ENCODE peak calls at places on chromosomes 3 and 15, in four cellular contexts. K, C, F and A are unnamed samples.
A peak's percentile ranks its signal among the peaks of the same experiment; 100 is the strongest.

GRCh38 chr3:108485146-108485545 is 25.2 kb downstream of the MYH15 start:
- DNase-seq in F (no peak), C (no peak), K (no peak), A (no peak)

GRCh38 chr3:64625381-64625780 is 62.4 kb downstream of the ADAMTS9 start:
- DNase-seq in K (no peak), C (no peak), F (no peak), A (no peak)

GRCh38 chr15:25905140-25905539 is 42.0 kb upstream of the ATP10A start:
- DNase-seq in F (peak; percentile 94), K (no peak), C (no peak), A (peak; percentile 96)

GRCh38 chr3:50627407-50628051 is 10.6 kb downstream of the MAPKAPK3 start:
- DNase-seq in C (no peak), F (peak; percentile 89), K (peak; percentile 38), A (peak; percentile 89)

GRCh38 chr15:59295742-59296090 is 77.0 kb downstream of the MYO1E start:
- DNase-seq in F (no peak), C (no peak), K (no peak), A (no peak)

GRCh38 chr3:48409291-48410201 is 20.3 kb downstream of the PLXNB1 start:
- DNase-seq in C (peak; percentile 13), K (no peak), F (no peak), A (no peak)

GRCh38 chr3:128217702-128218475 is 64.6 kb downstream of the EEFSEC start:
- DNase-seq in C (no peak), F (peak; percentile 12), K (no peak), A (peak; percentile 6)

GRCh38 chr3:15797600-15798303 is at the start of gene ANKRD28:
- DNase-seq in K (no peak), C (no peak), F (peak; percentile 89), A (peak; percentile 98)

GRCh38 chr3:33855884-33856546 is 57.6 kb downstream of the PDCD6IP start:
- DNase-seq in F (peak; percentile 72), K (no peak), C (no peak), A (peak; percentile 26)

GRCh38 chr3:134299185-134299887 is 48.7 kb upstream of the RYK start:
- DNase-seq in F (no peak), C (no peak), K (no peak), A (peak; percentile 55)

GRCh38 chr3:23019596-23020300 is 183.4 kb upstream of the UBE2E2 start:
- DNase-seq in K (no peak), C (no peak), F (no peak), A (no peak)

GRCh38 chr15:79086814-79087213 is 3.8 kb downstream of the RASGRF1 start:
- DNase-seq in C (no peak), F (no peak), K (peak; percentile 8), A (no peak)

GRCh38 chr15:51842265-51842664 is 12.8 kb downstream of the TMOD3 start:
- DNase-seq in C (no peak), F (no peak), K (no peak), A (no peak)

GRCh38 chr3:192700885-192701284 is 26.5 kb downstream of the FGF12 start:
- DNase-seq in K (no peak), C (no peak), F (no peak), A (no peak)

GRCh38 chr15:68412218-68412617 is 19.7 kb downstream of the ITGA11 start:
- DNase-seq in C (peak; percentile 15), K (no peak), F (no peak), A (no peak)

GRCh38 chr15:91694131-91694828 is 159.2 kb upstream of the SLCO3A1 start:
- DNase-seq in K (no peak), F (no peak), C (peak; percentile 57), A (peak; percentile 79)

GRCh38 chr3:107235923-107236315 is 141.3 kb upstream of the CCDC54 start:
- DNase-seq in C (peak; percentile 64), K (no peak), F (peak; percentile 86), A (peak; percentile 95)

GRCh38 chr3:70738310-70738681 is 425.9 kb upstream of the MDFIC2 start:
- DNase-seq in C (no peak), K (no peak), F (no peak), A (no peak)

GRCh38 chr15:88987590-88987950 is 74.4 kb upstream of the MFGE8 start:
- DNase-seq in C (no peak), F (no peak), K (no peak), A (no peak)

GRCh38 chr3:110612045-110612444 is 459.6 kb upstream of the NECTIN3 start:
- DNase-seq in K (no peak), F (no peak), C (no peak), A (no peak)

GRCh38 chr3:49539659-49540560 is 14.4 kb upstream of the BSN start:
- DNase-seq in F (peak; percentile 75), C (peak; percentile 94), K (peak; percentile 97), A (peak; percentile 91)

GRCh38 chr3:98325055-98325454 is 28.6 kb upstream of the OR5K4 start:
- DNase-seq in K (peak; percentile 65), C (no peak), F (peak; percentile 73), A (no peak)

GRCh38 chr3:55571913-55572312 is 84.8 kb upstream of the WNT5A start:
- DNase-seq in C (no peak), K (no peak), F (peak; percentile 8), A (no peak)

GRCh38 chr3:161069441-161070251 is 35.5 kb downstream of the B3GALNT1 start:
- DNase-seq in C (no peak), F (peak; percentile 91), K (no peak), A (peak; percentile 82)

GRCh38 chr15:39511000-39511914 is 69.6 kb upstream of the THBS1 start:
- DNase-seq in K (no peak), C (peak; percentile 54), F (peak; percentile 79), A (peak; percentile 93)

GRCh38 chr15:93894438-93894837 is 336.9 kb upstream of the MCTP2 start:
- DNase-seq in K (no peak), C (no peak), F (no peak), A (no peak)

GRCh38 chr15:92819312-92820232 is 80.6 kb upstream of the CHD2 start:
- DNase-seq in K (no peak), F (peak; percentile 54), C (no peak), A (no peak)

GRCh38 chr3:101643009-101643844 is 33.7 kb downstream of the ZBTB11 start:
- DNase-seq in F (no peak), K (no peak), C (no peak), A (no peak)

GRCh38 chr3:62938583-62938982 is 63.4 kb upstream of the CADPS start:
- DNase-seq in F (no peak), K (no peak), C (no peak), A (no peak)

GRCh38 chr3:169771651-169772529 is 1.3 kb upstream of the MYNN start:
- DNase-seq in F (peak; percentile 73), K (peak; percentile 46), C (peak; percentile 56), A (peak; percentile 77)

GRCh38 chr3:55936549-55937052 is 449.5 kb upstream of the WNT5A start:
- DNase-seq in K (no peak), F (no peak), C (no peak), A (no peak)

GRCh38 chr3:165800970-165801369 is 36.3 kb downstream of the BCHE start:
- DNase-seq in F (no peak), C (no peak), K (no peak), A (no peak)

GRCh38 chr3:180117381-180118163 is 80.8 kb upstream of the PEX5L start:
- DNase-seq in F (no peak), C (no peak), K (no peak), A (no peak)

GRCh38 chr3:58628823-58629562 is 37.6 kb downstream of the FAM3D start:
- DNase-seq in K (no peak), C (peak; percentile 62), F (peak; percentile 29), A (peak; percentile 99)

GRCh38 chr3:43378066-43378935 is 92.0 kb downstream of the SNRK start:
- DNase-seq in K (peak; percentile 75), C (no peak), F (peak; percentile 50), A (peak; percentile 36)

GRCh38 chr15:62503451-62503850 is 338.4 kb upstream of the C2CD4B start:
- DNase-seq in C (peak; percentile 47), K (no peak), F (no peak), A (peak; percentile 57)

GRCh38 chr3:64351713-64352595 is 126.7 kb upstream of the PRICKLE2 start:
- DNase-seq in C (no peak), F (peak; percentile 88), K (peak; percentile 46), A (no peak)

GRCh38 chr3:35654471-35654870 is 15.1 kb downstream of the ARPP21 start:
- DNase-seq in C (no peak), F (no peak), K (no peak), A (no peak)
- H3K4me3 ChIP-seq in C (no peak overlapping the region), F (no peak overlapping the region), K (no peak overlapping the region), A (no peak overlapping the region)

GRCh38 chr3:167493240-167493639 is 19.4 kb upstream of the SERPINI2 start:
- DNase-seq in C (no peak), K (no peak), F (no peak), A (peak; percentile 4)
- TF ChIP-seq CTCF in C (no peak), K (no peak), F (peak; percentile 31), A (peak; percentile 25)

GRCh38 chr3:194333981-194334320 is 17.2 kb downstream of the CPN2 start:
- DNase-seq in K (no peak), C (no peak), F (no peak), A (no peak)
- H3K4me3 ChIP-seq in K (peak overlapping the region; percentile 49), C (no peak overlapping the region), F (no peak overlapping the region), A (no peak overlapping the region)

GRCh38 chr3:118144919-118145318 is 889.7 kb downstream of the IGSF11 start:
- DNase-seq in F (no peak), C (no peak), K (no peak), A (no peak)
- TF ChIP-seq CTCF in F (no peak), C (no peak), K (no peak), A (no peak)

DNA sequence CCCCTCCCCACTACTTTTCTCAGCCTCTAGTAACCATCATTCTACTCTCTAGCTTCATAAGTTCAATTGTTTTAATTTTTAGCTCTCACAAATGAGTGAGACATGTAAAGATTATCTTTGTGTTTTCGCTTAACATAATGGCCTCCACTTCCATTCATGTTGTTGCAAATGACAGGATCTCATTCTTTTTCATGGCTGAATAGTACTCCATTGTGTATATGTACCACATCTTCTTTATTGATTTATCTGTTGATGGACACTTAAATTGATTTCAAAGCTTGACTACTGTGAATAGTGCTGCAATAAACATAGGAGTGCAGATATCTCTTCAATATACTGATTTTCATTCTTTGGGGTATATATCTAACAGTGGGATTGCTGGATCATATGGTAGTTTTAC is 699.8 kb upstream of the NR2F2 start:
- DNase-seq in F (no peak), K (no peak), C (no peak), A (no peak)
- H3K4me3 ChIP-seq in F (no peak overlapping the region), K (no peak overlapping the region), C (no peak overlapping the region), A (no peak overlapping the region)

DNA sequence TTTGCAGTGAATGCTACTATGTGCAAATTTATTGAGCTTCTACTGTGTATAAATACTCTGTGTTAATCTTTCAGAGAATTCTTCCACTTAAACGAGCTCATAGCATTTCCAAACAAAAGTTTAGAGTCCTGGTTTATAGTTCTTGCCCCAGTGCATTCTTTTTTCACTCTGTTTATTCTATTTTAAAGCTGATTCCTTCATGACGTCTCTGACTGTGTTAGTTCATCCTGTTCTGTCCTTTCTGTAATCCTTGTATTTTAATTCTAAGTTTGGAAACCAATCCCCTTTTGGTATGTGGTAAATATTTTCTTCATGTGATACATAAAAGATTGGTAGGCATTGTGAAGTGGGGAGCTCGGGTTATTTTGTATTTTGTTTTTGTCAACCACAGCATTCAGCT is 18.7 kb downstream of the P2RY14 start:
- DNase-seq in F (no peak), K (no peak), C (no peak), A (no peak)
- TF ChIP-seq CTCF in F (no peak), K (no peak), C (no peak), A (no peak)

GRCh38 chr15:71807691-71808091 is 2.7 kb upstream of the NR2E3 start:
- DNase-seq in F (no peak), K (no peak), C (no peak), A (no peak)
- H3K4me3 ChIP-seq in F (no peak overlapping the region), K (no peak overlapping the region), C (no peak overlapping the region), A (no peak overlapping the region)